ENCODE peak calls at places on chromosomes 7 and 10, in five cellular contexts. G is Kasumi-1; A is Right ventricle myocardium superior; M is stimulated activated naive B cell treated with anti-CD40 and anti-IgM and Interleukin-4, amounts not matched to agents 10 μg/mL and 1 μg/mL and 100 μg/mL, for 72 hours; J is neural crest cell. H is an unnamed sample.

GRCh38 chr7:99894738-99895137 is 17.9 kb upstream of the OR2AE1 start:
- DNase-seq in M (no peak), G (no peak), J (no peak), A (no peak), H (no peak)

GRCh38 chr7:23244335-23244635 is 2.3 kb upstream of the GPNMB start:
- DNase-seq in A (no peak), M (no peak), G (no peak), J (no peak), H (no peak)

GRCh38 chr7:116170180-116170579 is 40.2 kb upstream of the TES start:
- DNase-seq in G (no peak), J (no peak), A (no peak), M (no peak), H (no peak)

GRCh38 chr7:122132341-122132740 is 11.7 kb downstream of the AASS start:
- DNase-seq in J (no peak), G (no peak), M (no peak), A (no peak), H (no peak)

GRCh38 chr7:27153526-27153925 is 1.1 kb upstream of the HOXA3 start:
- DNase-seq in J (no peak), A (no peak), G (peak), M (no peak), H (no peak)

GRCh38 chr10:86261470-86261869 is 105.1 kb downstream of the GRID1 start:
- DNase-seq in G (no peak), J (no peak), A (no peak), M (no peak), H (no peak)

GRCh38 chr7:109763611-109764010 is 1193.9 kb downstream of the DNAJB9 start:
- DNase-seq in M (no peak), J (no peak), A (no peak), G (no peak), H (no peak)

GRCh38 chr10:96524745-96525144 is 11.0 kb upstream of the TLL2 start:
- DNase-seq in A (no peak), J (no peak), M (no peak), G (no peak), H (no peak)

GRCh38 chr10:103870503-103870902 is 15.1 kb upstream of the SH3PXD2A start:
- DNase-seq in M (no peak), G (no peak), A (no peak), J (no peak), H (no peak)

GRCh38 chr10:48551796-48552591 is 52.9 kb downstream of the ARHGAP22 start:
- DNase-seq in A (peak), J (peak), G (peak), M (peak), H (no peak)

GRCh38 chr10:131943021-131943814 is 38.5 kb downstream of the BNIP3 start:
- DNase-seq in G (no peak), A (no peak), M (no peak), J (no peak), H (no peak)

GRCh38 chr10:6716521-6716920 is 136.4 kb upstream of the PRKCQ start:
- DNase-seq in J (no peak), G (no peak), A (no peak), M (no peak), H (no peak)

GRCh38 chr10:119375574-119376265 is 166.8 kb downstream of the RGS10 start:
- DNase-seq in A (peak), J (no peak), G (no peak), M (no peak), H (no peak)

GRCh38 chr10:45809829-45810228 is 37.5 kb downstream of the AGAP4 start:
- DNase-seq in J (no peak), A (no peak), M (no peak), G (peak), H (no peak)

GRCh38 chr7:147879116-147879750 is 711.3 kb upstream of the C7orf33 start:
- DNase-seq in A (no peak), G (no peak), J (no peak), M (no peak), H (no peak)

GRCh38 chr10:5360318-5360915 is 4.3 kb upstream of the UCN3 start:
- DNase-seq in A (no peak), G (no peak), J (no peak), M (no peak), H (no peak)

GRCh38 chr7:16498122-16498521 is 28.5 kb upstream of the LRRC72 start:
- DNase-seq in G (no peak), M (no peak), J (no peak), A (no peak), H (no peak)

GRCh38 chr10:77636967-77637473 is 588 bp downstream of the KCNMA1 start:
- DNase-seq in J (no peak), G (no peak), A (peak), M (no peak), H (peak)

GRCh38 chr7:39357648-39358047 is 208.6 kb upstream of the YAE1 start:
- DNase-seq in J (peak), M (no peak), A (no peak), G (no peak), H (no peak)

GRCh38 chr7:75650671-75651070 is 88.1 kb downstream of the HIP1 start:
- DNase-seq in A (peak), G (no peak), M (no peak), J (no peak), H (no peak)

GRCh38 chr10:89404082-89404481 is 10.3 kb upstream of the IFIT5 start:
- DNase-seq in G (no peak), A (no peak), J (no peak), M (no peak), H (no peak)

GRCh38 chr10:104127411-104127810 is 5.4 kb downstream of the SFR1 start:
- DNase-seq in M (no peak), A (no peak), J (no peak), G (peak), H (no peak)

GRCh38 chr10:124699471-124700292 is 44.5 kb downstream of the FAM53B start:
- DNase-seq in G (no peak), M (no peak), A (peak), J (no peak), H (no peak)

GRCh38 chr10:71512794-71513379 is 116.2 kb downstream of the CDH23 start:
- DNase-seq in G (no peak), J (no peak), A (no peak), M (no peak), H (no peak)

GRCh38 chr10:3785251-3785848 is 341 bp upstream of the KLF6 start:
- DNase-seq in M (peak), A (peak), J (peak), G (peak), H (peak)

GRCh38 chr7:134605978-134606923 is 40.4 kb upstream of the BPGM start:
- DNase-seq in G (peak), A (peak), J (peak), M (peak), H (no peak)

GRCh38 chr7:150941351-150941982 is 36.7 kb downstream of the KCNH2 start:
- DNase-seq in M (no peak), G (no peak), J (no peak), A (no peak), H (no peak)

GRCh38 chr10:114810926-114811325 is 10.7 kb upstream of the FHIP2A start:
- DNase-seq in J (no peak), M (no peak), G (no peak), A (no peak), H (peak)

GRCh38 chr7:144835166-144835611 is 664 bp downstream of the TPK1 start:
- DNase-seq in M (peak), J (peak), A (peak), G (peak), H (no peak)

GRCh38 chr10:7071421-7071820 is 339.4 kb downstream of the SFMBT2 start:
- DNase-seq in M (no peak), J (no peak), G (no peak), A (no peak), H (no peak)

GRCh38 chr7:93414574-93414973 is 159.9 kb downstream of the CALCR start:
- DNase-seq in A (no peak), G (no peak), J (no peak), M (no peak), H (no peak)